ENCODE peak calls at places on chromosome 7, in eight cellular contexts. One of them, this sample, is unnamed.

GRCh38 chr7:132793474-132793873 is 217.2 kb upstream of the PLXNA4 start:
- DNase-seq in A549: no peak
- DNase-seq in HepG2: no peak
- DNase-seq in GM12878: no peak
- DNase-seq in HCT116: no peak
- DNase-seq in SK-N-SH: no peak
- DNase-seq in Panc1: no peak
- DNase-seq in GM23338: no peak
- DNase-seq in this sample: no peak

GRCh38 chr7:83005410-83005809 is 157.3 kb downstream of the PCLO start:
- DNase-seq in Panc1: no peak
- DNase-seq in A549: no peak
- DNase-seq in GM12878: no peak
- DNase-seq in HepG2: no peak
- DNase-seq in GM23338: peak; percentile 71
- DNase-seq in HCT116: peak; percentile 7
- DNase-seq in SK-N-SH: no peak
- DNase-seq in this sample: no peak

GRCh38 chr7:151490706-151491105 is 29.0 kb downstream of the RHEB start:
- DNase-seq in GM23338: no peak
- DNase-seq in SK-N-SH: no peak
- DNase-seq in HCT116: no peak
- DNase-seq in HepG2: no peak
- DNase-seq in GM12878: no peak
- DNase-seq in A549: no peak
- DNase-seq in Panc1: no peak
- DNase-seq in this sample: no peak

GRCh38 chr7:30812676-30813075 is 41.5 kb downstream of the MINDY4 start:
- DNase-seq in Panc1: no peak
- DNase-seq in HCT116: no peak
- DNase-seq in A549: no peak
- DNase-seq in SK-N-SH: no peak
- DNase-seq in GM12878: no peak
- DNase-seq in GM23338: no peak
- DNase-seq in HepG2: no peak
- DNase-seq in this sample: no peak

GRCh38 chr7:2172311-2173183 is 60.2 kb downstream of the MAD1L1 start:
- DNase-seq in A549: no peak
- DNase-seq in Panc1: no peak
- DNase-seq in SK-N-SH: peak; percentile 39
- DNase-seq in HCT116: no peak
- DNase-seq in GM12878: no peak
- DNase-seq in HepG2: peak; percentile 76
- DNase-seq in GM23338: no peak
- DNase-seq in this sample: no peak

GRCh38 chr7:51471199-51472016 is 154.8 kb upstream of the COBL start:
- DNase-seq in Panc1: no peak
- DNase-seq in GM12878: no peak
- DNase-seq in SK-N-SH: peak; percentile 69
- DNase-seq in HepG2: no peak
- DNase-seq in GM23338: peak; percentile 75
- DNase-seq in A549: no peak
- DNase-seq in HCT116: no peak
- DNase-seq in this sample: no peak

GRCh38 chr7:127208351-127208750 is 44.4 kb downstream of the GRM8 start:
- DNase-seq in Panc1: no peak
- DNase-seq in GM23338: no peak
- DNase-seq in GM12878: no peak
- DNase-seq in HCT116: no peak
- DNase-seq in A549: no peak
- DNase-seq in SK-N-SH: no peak
- DNase-seq in HepG2: no peak
- DNase-seq in this sample: no peak

GRCh38 chr7:44280636-44280992 is 44.8 kb downstream of the CAMK2B start:
- DNase-seq in HCT116: no peak
- DNase-seq in SK-N-SH: peak; percentile 22
- DNase-seq in GM23338: no peak
- DNase-seq in Panc1: no peak
- DNase-seq in A549: no peak
- DNase-seq in GM12878: no peak
- DNase-seq in HepG2: no peak
- DNase-seq in this sample: no peak

GRCh38 chr7:28037220-28038010 is 143.2 kb downstream of the JAZF1 start:
- DNase-seq in Panc1: peak; percentile 96
- DNase-seq in HepG2: peak; percentile 56
- DNase-seq in GM23338: no peak
- DNase-seq in GM12878: peak; percentile 55
- DNase-seq in HCT116: peak; percentile 97
- DNase-seq in SK-N-SH: no peak
- DNase-seq in A549: peak; percentile 67
- DNase-seq in this sample: no peak

GRCh38 chr7:35975851-35976454 is 175.1 kb downstream of the SEPTIN7 start:
- DNase-seq in HepG2: peak; percentile 68
- DNase-seq in SK-N-SH: peak; percentile 72
- DNase-seq in A549: no peak
- DNase-seq in GM23338: peak; percentile 86
- DNase-seq in HCT116: peak; percentile 79
- DNase-seq in GM12878: peak; percentile 25
- DNase-seq in Panc1: peak; percentile 71
- DNase-seq in this sample: peak; percentile 80

GRCh38 chr7:146090023-146090645 is 26.5 kb upstream of the CNTNAP2 start:
- DNase-seq in GM23338: peak; percentile 56
- DNase-seq in HepG2: peak; percentile 8
- DNase-seq in Panc1: peak; percentile 33
- DNase-seq in SK-N-SH: peak; percentile 58
- DNase-seq in GM12878: no peak
- DNase-seq in HCT116: peak; percentile 10
- DNase-seq in A549: peak; percentile 6
- DNase-seq in this sample: no peak

GRCh38 chr7:57361406-57361805 is 88.6 kb upstream of the ZNF716 start:
- DNase-seq in GM23338: no peak
- DNase-seq in GM12878: no peak
- DNase-seq in Panc1: no peak
- DNase-seq in A549: no peak
- DNase-seq in SK-N-SH: no peak
- DNase-seq in HCT116: no peak
- DNase-seq in HepG2: no peak
- DNase-seq in this sample: no peak

GRCh38 chr7:155663942-155664341 is 19.5 kb downstream of the RBM33 start:
- DNase-seq in SK-N-SH: no peak
- DNase-seq in GM23338: no peak
- DNase-seq in A549: no peak
- DNase-seq in HepG2: no peak
- DNase-seq in GM12878: no peak
- DNase-seq in HCT116: no peak
- DNase-seq in Panc1: no peak
- DNase-seq in this sample: no peak

GRCh38 chr7:44727346-44728262 is 21.0 kb upstream of the ZMIZ2 start:
- DNase-seq in Panc1: no peak
- DNase-seq in SK-N-SH: no peak
- DNase-seq in HCT116: no peak
- DNase-seq in GM12878: no peak
- DNase-seq in GM23338: no peak
- DNase-seq in A549: no peak
- DNase-seq in HepG2: no peak
- DNase-seq in this sample: no peak

GRCh38 chr7:128076216-128076821 is 45.1 kb upstream of the LRRC4 start:
- DNase-seq in HCT116: no peak
- DNase-seq in Panc1: no peak
- DNase-seq in A549: no peak
- DNase-seq in SK-N-SH: no peak
- DNase-seq in HepG2: no peak
- DNase-seq in GM12878: no peak
- DNase-seq in GM23338: no peak
- DNase-seq in this sample: no peak

GRCh38 chr7:21850531-21851285 is 95.0 kb downstream of the CDCA7L start:
- DNase-seq in A549: no peak
- DNase-seq in GM23338: no peak
- DNase-seq in HCT116: no peak
- DNase-seq in GM12878: no peak
- DNase-seq in HepG2: no peak
- DNase-seq in Panc1: no peak
- DNase-seq in SK-N-SH: no peak
- DNase-seq in this sample: no peak

GRCh38 chr7:8249121-8249520 is 12.8 kb downstream of the ICA1 start:
- DNase-seq in HCT116: no peak
- DNase-seq in SK-N-SH: no peak
- DNase-seq in GM23338: no peak
- DNase-seq in Panc1: no peak
- DNase-seq in GM12878: no peak
- DNase-seq in A549: no peak
- DNase-seq in HepG2: no peak
- DNase-seq in this sample: peak; percentile 57

GRCh38 chr7:152752513-152752912 is 7.0 kb upstream of the ACTR3B start:
- DNase-seq in HCT116: no peak
- DNase-seq in GM23338: no peak
- DNase-seq in GM12878: no peak
- DNase-seq in A549: no peak
- DNase-seq in Panc1: no peak
- DNase-seq in HepG2: no peak
- DNase-seq in SK-N-SH: no peak
- DNase-seq in this sample: no peak

GRCh38 chr7:1076184-1077072 is 11.5 kb upstream of the GPER1 start:
- DNase-seq in HCT116: no peak
- DNase-seq in SK-N-SH: no peak
- DNase-seq in HepG2: no peak
- DNase-seq in Panc1: no peak
- DNase-seq in GM12878: no peak
- DNase-seq in A549: no peak
- DNase-seq in GM23338: no peak
- DNase-seq in this sample: no peak
- H3K27ac ChIP-seq in HCT116: no peak overlapping the region
- H3K27ac ChIP-seq in SK-N-SH: no peak overlapping the region
- H3K27ac ChIP-seq in HepG2: no peak overlapping the region
- H3K27ac ChIP-seq in Panc1: no peak overlapping the region
- H3K27ac ChIP-seq in GM12878: no peak overlapping the region
- H3K27ac ChIP-seq in A549: no peak overlapping the region
- H3K27ac ChIP-seq in GM23338: no peak overlapping the region
- H3K27ac ChIP-seq in this sample: no peak overlapping the region

DNA sequence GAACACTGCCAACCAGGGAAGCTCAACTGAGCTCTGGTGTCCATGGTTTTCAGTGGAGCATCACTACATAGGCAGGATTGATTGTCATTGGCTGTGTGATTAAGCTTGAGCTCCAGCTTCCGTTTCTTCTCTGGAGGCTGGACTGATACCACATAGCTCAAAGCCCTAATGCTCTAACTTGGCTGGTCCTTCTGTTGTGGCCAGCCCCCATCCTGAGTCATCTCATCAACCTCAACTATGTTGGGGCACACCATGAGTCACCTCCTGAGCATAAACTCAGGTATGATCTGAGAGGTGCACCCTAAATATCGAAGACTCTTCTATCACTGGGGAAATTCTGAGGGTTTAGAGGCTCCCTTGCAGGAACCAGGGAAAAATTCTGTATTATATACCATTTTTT is 114.5 kb upstream of the INHBA start:
- DNase-seq in HCT116: no peak
- DNase-seq in GM12878: no peak
- DNase-seq in SK-N-SH: no peak
- DNase-seq in GM23338: no peak
- DNase-seq in Panc1: no peak
- DNase-seq in HepG2: no peak
- DNase-seq in A549: no peak
- DNase-seq in this sample: no peak
- TF ChIP-seq REST in HCT116: no peak
- TF ChIP-seq REST in GM12878: no peak
- TF ChIP-seq REST in SK-N-SH: no peak
- TF ChIP-seq REST in GM23338: no peak
- TF ChIP-seq REST in Panc1: no peak
- TF ChIP-seq REST in HepG2: no peak
- TF ChIP-seq REST in A549: no peak
- TF ChIP-seq REST in this sample: no peak

GRCh38 chr7:121940907-121941306 is 67.9 kb downstream of the PTPRZ1 start:
- DNase-seq in GM23338: no peak
- DNase-seq in SK-N-SH: no peak
- DNase-seq in Panc1: no peak
- DNase-seq in HepG2: no peak
- DNase-seq in GM12878: no peak
- DNase-seq in A549: no peak
- DNase-seq in HCT116: no peak
- DNase-seq in this sample: no peak

GRCh38 chr7:121945066-121945848 is 72.3 kb downstream of the PTPRZ1 start:
- DNase-seq in GM23338: no peak
- DNase-seq in HCT116: no peak
- DNase-seq in HepG2: no peak
- DNase-seq in A549: no peak
- DNase-seq in SK-N-SH: no peak
- DNase-seq in GM12878: no peak
- DNase-seq in Panc1: no peak
- DNase-seq in this sample: no peak

GRCh38 chr7:121938429-121938996 is 65.6 kb downstream of the PTPRZ1 start:
- DNase-seq in SK-N-SH: no peak
- DNase-seq in Panc1: no peak
- DNase-seq in HCT116: no peak
- DNase-seq in GM23338: peak; percentile 92
- DNase-seq in A549: no peak
- DNase-seq in GM12878: no peak
- DNase-seq in HepG2: no peak
- DNase-seq in this sample: no peak

GRCh38 chr7:121945849-121946238 is 72.9 kb downstream of the PTPRZ1 start:
- DNase-seq in Panc1: no peak
- DNase-seq in HepG2: no peak
- DNase-seq in A549: no peak
- DNase-seq in SK-N-SH: no peak
- DNase-seq in GM12878: no peak
- DNase-seq in GM23338: no peak
- DNase-seq in HCT116: no peak
- DNase-seq in this sample: no peak

GRCh38 chr7:121941836-121942235 is 68.9 kb downstream of the PTPRZ1 start:
- DNase-seq in Panc1: no peak
- DNase-seq in HepG2: no peak
- DNase-seq in SK-N-SH: no peak
- DNase-seq in HCT116: no peak
- DNase-seq in GM23338: no peak
- DNase-seq in GM12878: no peak
- DNase-seq in A549: no peak
- DNase-seq in this sample: no peak
- H3K27ac ChIP-seq in Panc1: no peak overlapping the region
- H3K27ac ChIP-seq in HepG2: no peak overlapping the region
- H3K27ac ChIP-seq in SK-N-SH: no peak overlapping the region
- H3K27ac ChIP-seq in HCT116: no peak overlapping the region
- H3K27ac ChIP-seq in GM23338: peak overlapping the region; percentile 96
- H3K27ac ChIP-seq in GM12878: no peak overlapping the region
- H3K27ac ChIP-seq in A549: no peak overlapping the region
- H3K27ac ChIP-seq in this sample: no peak overlapping the region

GRCh38 chr7:112531675-112532074 is 50.9 kb downstream of the LSMEM1 start:
- DNase-seq in SK-N-SH: no peak
- DNase-seq in A549: no peak
- DNase-seq in GM23338: no peak
- DNase-seq in HepG2: no peak
- DNase-seq in GM12878: no peak
- DNase-seq in Panc1: no peak
- DNase-seq in HCT116: no peak
- DNase-seq in this sample: no peak

GRCh38 chr7:112533591-112533990 is 52.8 kb downstream of the LSMEM1 start:
- DNase-seq in GM23338: no peak
- DNase-seq in A549: no peak
- DNase-seq in GM12878: no peak
- DNase-seq in Panc1: no peak
- DNase-seq in SK-N-SH: no peak
- DNase-seq in HepG2: no peak
- DNase-seq in HCT116: no peak
- DNase-seq in this sample: no peak

GRCh38 chr7:112523871-112524270 is 43.1 kb downstream of the LSMEM1 start:
- DNase-seq in SK-N-SH: no peak
- DNase-seq in A549: no peak
- DNase-seq in HepG2: no peak
- DNase-seq in GM12878: no peak
- DNase-seq in GM23338: no peak
- DNase-seq in Panc1: no peak
- DNase-seq in HCT116: no peak
- DNase-seq in this sample: no peak

GRCh38 chr7:112529486-112529885 is 48.7 kb downstream of the LSMEM1 start:
- DNase-seq in Panc1: no peak
- DNase-seq in GM23338: no peak
- DNase-seq in SK-N-SH: no peak
- DNase-seq in A549: no peak
- DNase-seq in HepG2: no peak
- DNase-seq in HCT116: no peak
- DNase-seq in GM12878: no peak
- DNase-seq in this sample: no peak
- TF ChIP-seq REST in Panc1: no peak
- TF ChIP-seq REST in GM23338: no peak
- TF ChIP-seq REST in SK-N-SH: no peak
- TF ChIP-seq REST in A549: no peak
- TF ChIP-seq REST in HepG2: no peak
- TF ChIP-seq REST in HCT116: no peak
- TF ChIP-seq REST in GM12878: no peak
- TF ChIP-seq REST in this sample: no peak